ENCODE peak calls at places on chromosomes 4 and X, in four cellular contexts. A is GM06990, W is AG04450, C is body of pancreas. G is an unnamed sample.

GRCh38 chrX:101206471-101206870 is 13.1 kb upstream of the DRP2 start:
- DNase-seq in A (no peak), W (no peak), C (no peak), G (no peak)

GRCh38 chrX:132561974-132562373 is 73.1 kb upstream of the MBNL3 start:
- DNase-seq in A (no peak), W (no peak), C (no peak), G (no peak)

GRCh38 chrX:135327299-135327698 is 18.0 kb downstream of the ETDC start:
- DNase-seq in A (no peak), W (peak), C (no peak), G (no peak)

GRCh38 chrX:44012484-44013096 is 39.4 kb upstream of the NDP start:
- DNase-seq in A (no peak), W (no peak), C (peak), G (no peak)

GRCh38 chr4:145732416-145732815 is 52.5 kb downstream of the C4orf51 start:
- DNase-seq in A (no peak), W (no peak), C (no peak), G (no peak)

GRCh38 chr4:61997813-61998212 is 797.7 kb downstream of the ADGRL3 start:
- DNase-seq in A (no peak), W (no peak), C (no peak), G (no peak)

GRCh38 chrX:19739683-19740082 is 147.7 kb downstream of the SH3KBP1 start:
- DNase-seq in A (no peak), W (peak), C (peak), G (no peak)

GRCh38 chr4:17577660-17578481 is 873 bp downstream of the LAP3 start:
- DNase-seq in A (peak), W (no peak), C (peak), G (no peak)

GRCh38 chr4:64713256-64713840 is 304.1 kb upstream of the TECRL start:
- DNase-seq in A (no peak), W (no peak), C (no peak), G (no peak)

GRCh38 chr4:127936974-127937373 is 28.0 kb downstream of the MFSD8 start:
- DNase-seq in A (no peak), W (no peak), C (no peak), G (no peak)

GRCh38 chr4:29002151-29002550 is 1718.0 kb upstream of the PCDH7 start:
- DNase-seq in A (no peak), W (no peak), C (no peak), G (no peak)

GRCh38 chr4:47798165-47798564 is 39.7 kb downstream of the CORIN start:
- DNase-seq in A (no peak), W (no peak), C (no peak), G (no peak)

GRCh38 chrX:109886122-109886761 is 116.7 kb upstream of the TMEM164 start:
- DNase-seq in A (no peak), W (no peak), C (peak), G (peak)

GRCh38 chrX:10177004-10177396 is 20.2 kb downstream of the CLCN4 start:
- DNase-seq in A (no peak), W (no peak), C (no peak), G (no peak)

GRCh38 chr4:15805583-15806517 is 27.7 kb downstream of the CD38 start:
- DNase-seq in A (no peak), W (peak), C (peak), G (peak)

DNA sequence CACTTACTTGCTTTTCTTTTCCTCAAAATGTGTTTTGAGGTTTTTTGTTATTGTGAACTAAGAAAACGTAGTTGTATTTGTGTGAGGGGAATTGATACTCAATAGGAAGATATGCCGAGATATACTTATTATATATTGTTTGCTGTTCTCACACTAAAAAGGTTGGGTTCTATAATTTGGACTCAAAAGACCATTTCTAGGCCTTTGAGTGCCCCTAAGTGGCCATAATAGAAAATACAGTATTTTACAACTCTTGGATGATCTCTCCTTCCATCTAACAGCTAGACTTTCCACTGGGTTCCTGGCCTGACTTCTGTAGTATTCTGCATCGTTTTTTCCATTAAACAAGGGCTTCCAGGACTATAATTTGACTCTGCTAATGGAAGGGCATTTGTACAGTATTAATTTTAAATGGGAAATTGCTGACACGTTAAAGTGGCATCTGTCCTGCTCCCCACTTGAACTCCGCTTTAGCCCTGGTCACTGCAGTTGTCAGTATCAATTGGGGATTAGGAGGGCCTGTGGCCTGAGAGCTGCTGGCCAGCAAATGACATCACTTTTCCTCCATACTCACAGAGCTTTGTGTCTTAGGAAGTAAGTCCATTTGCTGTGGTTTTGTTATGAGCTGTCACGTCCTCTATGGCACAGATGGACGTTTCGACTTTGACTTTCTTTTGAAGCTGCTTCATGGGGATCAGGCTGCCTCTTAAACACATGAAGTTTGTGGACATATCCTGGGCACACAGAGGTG is 176.9 kb downstream of the SLIT2 start:
- DNase-seq in A (no peak), W (no peak), C (no peak), G (no peak)
- TF ChIP-seq CTCF in A (peak), W (peak), C (no peak), G (peak)

GRCh38 chr4:102447413-102447812 is 53.7 kb upstream of the NFKB1 start:
- DNase-seq in A (no peak), W (no peak), C (no peak), G (peak)
- H3K4me3 ChIP-seq in A (no peak), W (no peak), C (no peak), G (no peak)

GRCh38 chr4:63566658-63567057 is 842.6 kb downstream of the TECRL start:
- DNase-seq in A (no peak), W (no peak), C (no peak), G (no peak)

GRCh38 chr4:63558709-63559108 is 850.5 kb downstream of the TECRL start:
- DNase-seq in A (no peak), W (no peak), C (no peak), G (no peak)

DNA sequence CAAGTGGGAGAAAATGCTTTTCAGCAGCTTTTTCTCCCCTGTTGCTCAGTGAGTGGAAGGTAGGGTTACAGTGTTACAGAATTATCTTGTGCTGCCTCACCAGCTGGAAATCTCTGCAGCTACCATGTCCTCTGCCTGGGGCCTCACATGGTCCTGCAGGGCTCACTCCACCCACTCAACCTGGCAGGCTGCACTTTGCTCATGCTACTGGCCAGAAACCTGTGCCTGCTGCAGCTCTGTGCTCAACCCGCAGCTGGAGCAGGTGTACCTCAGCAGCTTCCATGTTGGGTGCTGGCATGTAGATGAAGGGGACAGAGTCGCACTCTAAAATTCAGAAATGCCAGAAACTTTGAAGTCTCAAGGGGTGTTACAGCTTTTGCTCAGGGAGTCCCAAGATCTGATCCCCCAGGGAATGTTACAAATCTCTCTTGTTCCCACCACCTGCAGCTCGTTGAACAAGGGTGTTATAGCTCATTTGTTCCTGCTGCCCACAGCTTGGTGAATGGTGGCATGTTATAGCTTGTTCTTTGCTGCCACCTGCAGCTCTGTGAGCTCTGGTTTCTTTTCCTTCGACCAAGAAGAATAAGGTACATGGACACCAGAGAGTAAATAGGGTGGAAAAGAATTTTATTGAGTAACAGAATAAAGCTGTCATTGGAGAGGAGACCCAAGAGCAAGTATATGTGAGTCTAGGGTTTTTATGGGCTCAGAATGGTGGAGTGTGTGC is 845.8 kb downstream of the TECRL start:
- DNase-seq in A (no peak), W (no peak), C (no peak), G (no peak)
- TF ChIP-seq CTCF in A (no peak), W (no peak), C (no peak), G (no peak)

GRCh38 chr4:3530051-3530450 is 2.2 kb downstream of the LRPAP1 start:
- DNase-seq in A (no peak), W (no peak), C (no peak), G (no peak)
- H3K4me3 ChIP-seq in A (no peak), W (no peak), C (no peak), G (no peak)

GRCh38 chr4:763191-763810 is 57.7 kb downstream of the PCGF3 start:
- DNase-seq in A (no peak), W (no peak), C (no peak), G (no peak)

GRCh38 chr4:761739-762138 is 56.1 kb downstream of the PCGF3 start:
- DNase-seq in A (no peak), W (no peak), C (no peak), G (no peak)

GRCh38 chr4:763922-764321 is 58.3 kb downstream of the PCGF3 start:
- DNase-seq in A (no peak), W (no peak), C (no peak), G (no peak)

GRCh38 chr4:761086-761485 is 55.5 kb downstream of the PCGF3 start:
- DNase-seq in A (no peak), W (no peak), C (no peak), G (no peak)

DNA sequence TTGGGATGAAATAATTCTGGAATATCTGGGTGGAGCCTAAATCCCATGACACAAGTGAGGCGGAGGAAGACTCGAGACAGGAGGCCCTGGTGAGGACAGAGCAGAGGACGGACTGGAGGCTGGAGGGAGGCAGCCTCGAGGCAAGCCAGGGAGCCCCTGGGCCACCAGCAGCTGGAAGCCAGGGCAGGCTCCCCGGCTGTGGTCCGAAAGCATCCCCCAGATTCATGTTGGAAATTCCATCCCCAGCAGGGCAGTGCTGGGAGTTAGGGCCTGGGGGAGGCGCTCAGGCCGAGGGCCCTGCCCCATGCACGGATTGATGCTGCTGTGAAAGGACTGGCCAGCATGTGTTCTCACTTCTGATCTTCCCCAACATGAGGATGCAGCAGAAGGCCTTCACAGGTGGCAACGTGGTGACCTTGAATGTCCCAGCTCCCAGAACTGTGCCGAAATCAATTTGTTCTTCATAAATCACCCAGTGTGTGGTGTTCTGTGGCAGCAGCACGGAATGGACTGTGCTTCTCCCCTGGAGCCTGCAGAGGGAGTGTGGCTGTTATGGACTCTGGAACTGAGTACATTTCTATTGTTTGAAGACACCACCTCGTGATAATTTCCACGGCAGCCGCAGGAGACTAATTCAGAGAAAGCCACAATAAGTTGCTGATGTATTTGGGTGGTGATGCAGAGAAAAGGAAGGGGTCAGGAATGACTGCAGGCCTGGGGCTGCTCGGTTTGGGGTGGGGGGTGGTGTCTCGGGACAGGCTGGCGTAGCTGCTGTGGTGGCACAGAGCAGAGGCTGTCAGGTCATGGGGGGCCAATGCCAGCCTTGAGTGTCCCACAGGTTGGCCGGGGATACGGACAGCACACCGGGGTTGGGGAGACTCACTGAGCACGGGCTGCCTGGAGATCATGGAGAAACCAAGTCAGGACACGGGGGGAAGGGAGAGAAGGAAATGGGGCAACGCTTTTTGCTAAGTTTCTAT is 56.9 kb downstream of the PCGF3 start:
- DNase-seq in A (no peak), W (no peak), C (no peak), G (no peak)
- TF ChIP-seq CTCF in A (no peak), W (peak), C (peak), G (peak)

GRCh38 chr4:80462537-80463207 is 127.1 kb downstream of the CFAP299 start:
- DNase-seq in A (peak), W (no peak), C (no peak), G (no peak)
- H3K4me3 ChIP-seq in A (no peak), W (no peak), C (no peak), G (no peak)

DNA sequence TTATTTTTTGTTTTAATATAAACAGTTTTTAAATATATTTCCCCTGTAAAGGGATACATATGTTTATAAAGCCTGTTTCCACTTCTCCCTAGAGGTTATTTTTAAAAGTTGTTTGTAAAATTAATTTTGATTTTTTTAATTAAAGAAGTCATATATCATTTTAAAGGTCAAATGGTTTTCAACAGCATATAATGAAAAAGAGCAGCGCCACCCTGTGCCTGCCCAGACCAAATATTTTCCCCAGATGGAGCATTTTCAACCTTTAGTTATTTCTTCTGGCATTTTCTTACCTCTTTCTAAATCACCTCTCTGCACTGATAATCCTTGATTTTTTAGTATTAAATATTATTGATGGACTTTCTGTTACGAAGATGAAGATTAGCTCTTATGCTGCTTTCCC is 21.0 kb downstream of the MSX1 start:
- DNase-seq in A (no peak), W (no peak), C (no peak), G (no peak)
- TF ChIP-seq CTCF in A (peak), W (peak), C (no peak), G (peak)

DNA sequence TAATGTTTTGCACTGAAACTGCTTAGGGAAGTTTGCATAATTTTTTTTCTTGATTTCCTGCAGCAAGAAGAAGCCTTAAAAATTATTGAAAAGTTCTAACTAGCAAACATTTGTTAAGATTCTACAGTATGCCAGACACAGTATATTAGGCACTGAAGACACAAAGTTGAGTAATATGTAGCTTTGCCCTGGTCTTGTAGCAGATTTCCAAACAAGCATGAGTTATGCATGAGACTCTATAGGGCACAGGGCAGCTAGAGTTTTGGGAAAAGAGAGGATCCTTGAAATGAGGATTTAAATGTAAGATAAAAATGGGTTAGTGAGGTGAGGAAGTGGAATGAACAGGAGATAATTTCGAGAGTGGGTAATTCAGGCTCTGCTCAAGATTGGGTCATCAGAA is 8.6 kb upstream of the GPRIN3 start:
- DNase-seq in A (no peak), W (no peak), C (no peak), G (no peak)
- H3K4me3 ChIP-seq in A (no peak), W (no peak), C (no peak), G (no peak)

GRCh38 chr4:112063260-112063659 is 82.0 kb upstream of the FAM241A start:
- DNase-seq in A (no peak), W (no peak), C (no peak), G (no peak)

GRCh38 chr4:112057479-112057878 is 87.8 kb upstream of the FAM241A start:
- DNase-seq in A (no peak), W (no peak), C (no peak), G (no peak)

GRCh38 chr4:112058433-112058832 is 86.8 kb upstream of the FAM241A start:
- DNase-seq in A (no peak), W (no peak), C (no peak), G (no peak)

GRCh38 chr4:112061418-112061817 is 83.8 kb upstream of the FAM241A start:
- DNase-seq in A (no peak), W (no peak), C (no peak), G (no peak)

DNA sequence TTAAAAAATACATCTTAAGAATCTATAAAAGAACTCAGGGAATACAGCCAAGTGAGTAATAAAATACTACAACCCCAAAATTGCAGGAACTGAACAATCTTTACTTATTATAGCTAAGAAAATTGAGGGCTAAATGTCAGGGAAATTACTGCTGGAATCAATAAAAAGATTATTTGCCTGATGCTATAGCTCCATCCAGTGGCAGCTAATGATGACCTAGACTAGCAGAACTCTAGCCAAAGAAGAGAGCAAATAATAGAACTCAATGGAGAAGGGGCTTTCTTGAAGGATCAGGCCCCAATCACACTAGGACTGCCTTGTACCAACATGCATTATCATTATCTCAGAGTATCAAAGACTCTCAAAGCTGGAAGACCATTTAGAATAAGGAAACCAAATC is 85.0 kb upstream of the FAM241A start:
- DNase-seq in A (no peak), W (no peak), C (no peak), G (no peak)
- TF ChIP-seq CTCF in A (peak), W (peak), C (no peak), G (peak)

G was measured in GM12864.